ENCODE peak calls at places on chromosomes 11 and 22, in seven cellular contexts. V is body of pancreas, O is suprapubic skin, H is H54, G is heart left ventricle, T is GM12892, Y is thyroid gland. X is an unnamed sample.

GRCh38 chr22:30733081-30733680 is 38.5 kb downstream of the OSBP2 start:
- DNase-seq in G (no peak), H (no peak), V (no peak), T (no peak), O (no peak), Y (no peak), X (no peak)

GRCh38 chr11:119755351-119756071 is 26.5 kb upstream of the NECTIN1 start:
- DNase-seq in V (no peak), Y (no peak), T (no peak), H (no peak), G (no peak), O (no peak), X (no peak)

GRCh38 chr22:37566329-37566837 is 6.1 kb downstream of the CDC42EP1 start:
- DNase-seq in O (no peak), H (no peak), V (no peak), T (no peak), Y (no peak), G (no peak), X (no peak)

GRCh38 chr22:46044718-46045458 is 67.9 kb upstream of the WNT7B start:
- DNase-seq in T (no peak), O (peak), V (no peak), G (peak), Y (peak), H (no peak), X (no peak)

GRCh38 chr11:135027461-135027860 is 615.4 kb upstream of the B3GAT1 start:
- DNase-seq in G (no peak), Y (peak), O (no peak), H (no peak), V (peak), T (no peak), X (no peak)

GRCh38 chr11:120057595-120058581 is 80.0 kb downstream of the TRIM29 start:
- DNase-seq in T (no peak), H (peak), O (no peak), Y (no peak), G (no peak), V (no peak), X (peak)

GRCh38 chr11:64224891-64225607 is 937 bp downstream of the TRPT1 start:
- DNase-seq in V (no peak), G (no peak), T (no peak), O (no peak), Y (no peak), H (no peak), X (no peak)

GRCh38 chr11:96314326-96315050 is 28.5 kb downstream of the MAML2 start:
- DNase-seq in T (no peak), V (no peak), H (no peak), G (no peak), O (no peak), Y (no peak), X (peak)

GRCh38 chr22:47835726-47836125 is 1073.3 kb downstream of the TBC1D22A start:
- DNase-seq in Y (no peak), O (no peak), V (no peak), H (peak), T (no peak), G (no peak), X (no peak)

GRCh38 chr11:70481625-70482528 is 83.5 kb downstream of the CTTN start:
- DNase-seq in T (no peak), O (no peak), V (no peak), H (peak), Y (no peak), G (peak), X (no peak)

GRCh38 chr11:110455718-110456117 is 26.0 kb downstream of the FDX1 start:
- DNase-seq in T (no peak), O (no peak), V (no peak), G (no peak), H (no peak), Y (no peak), X (no peak)

DNA sequence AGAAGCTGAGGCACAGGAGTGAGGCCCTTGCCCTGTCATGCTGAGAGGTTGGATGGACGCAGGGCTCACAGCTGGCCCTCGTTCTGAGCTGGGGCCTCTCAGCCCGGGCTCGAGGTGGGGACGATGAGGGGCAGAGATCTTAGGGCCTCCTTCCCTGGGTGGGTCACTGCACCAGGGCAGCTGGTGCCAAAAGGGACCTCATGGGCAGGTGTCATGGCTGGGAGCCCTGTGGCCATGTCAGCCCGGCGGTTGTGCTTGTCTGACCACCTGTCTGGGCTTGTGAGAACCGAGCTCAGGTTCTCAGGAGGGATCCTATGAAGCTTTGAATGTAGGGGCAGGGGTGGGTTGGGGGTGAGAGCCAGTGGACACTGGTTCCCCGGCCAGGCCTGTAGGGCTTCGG is 1.8 kb upstream of the MUC6 start:
- DNase-seq in T (no peak), V (no peak), H (no peak), G (peak), O (no peak), Y (no peak), X (no peak)
- TF ChIP-seq POLR2A in T (no peak), V (no peak), H (no peak), G (no peak), O (no peak), Y (no peak), X (no peak)

GRCh38 chr22:41898645-41899044 is 16.2 kb downstream of the SHISA8 start:
- DNase-seq in V (no peak), G (no peak), H (no peak), O (no peak), T (no peak), Y (no peak), X (no peak)
- TF ChIP-seq POLR2A in V (no peak), G (no peak), H (no peak), O (no peak), T (no peak), Y (no peak), X (no peak)

DNA sequence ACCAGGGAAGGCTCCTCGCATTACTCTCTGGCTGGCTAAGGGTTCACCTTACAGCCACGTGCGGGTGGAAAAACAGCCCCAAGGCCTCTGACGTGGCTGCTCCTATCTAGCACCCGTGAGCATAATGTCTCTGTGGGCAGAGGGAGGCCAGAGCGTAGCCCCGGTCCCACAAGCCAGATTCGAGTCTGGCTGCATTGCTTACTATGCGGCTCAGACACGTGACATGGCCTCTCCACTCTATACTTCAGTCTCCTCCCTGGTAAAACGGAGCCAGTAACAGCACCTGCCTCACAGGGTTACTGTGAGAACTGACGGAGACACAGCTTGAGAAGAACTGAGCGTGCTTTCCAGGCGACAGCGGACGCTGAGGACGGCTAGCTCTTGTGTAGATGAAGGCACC is 105.8 kb upstream of the BID start:
- DNase-seq in O (no peak), G (no peak), Y (no peak), T (no peak), H (no peak), V (no peak), X (no peak)
- TF ChIP-seq POLR2A in O (no peak), G (no peak), Y (no peak), T (no peak), H (no peak), V (no peak), X (no peak)

GRCh38 chr11:65501005-65501529 is 2.2 kb downstream of the MALAT1 start:
- DNase-seq in H (no peak), V (no peak), G (no peak), O (no peak), Y (no peak), T (no peak), X (no peak)

GRCh38 chr11:65501530-65502273 is 2.9 kb downstream of the MALAT1 start:
- DNase-seq in O (no peak), V (no peak), H (no peak), Y (no peak), G (no peak), T (no peak), X (no peak)

GRCh38 chr11:65499713-65500261 is 942 bp downstream of the MALAT1 start:
- DNase-seq in G (no peak), T (no peak), H (no peak), V (no peak), O (no peak), Y (no peak), X (no peak)

GRCh38 chr11:65498977-65499712 is at the start of gene MALAT1:
- DNase-seq in Y (peak), H (no peak), O (peak), T (no peak), V (peak), G (peak), X (peak)

GRCh38 chr11:65500262-65501004 is 1.6 kb downstream of the MALAT1 start:
- DNase-seq in V (peak), O (no peak), H (no peak), T (no peak), G (no peak), Y (no peak), X (no peak)
- TF ChIP-seq POLR2A in V (peak), O (peak), H (peak), T (peak), G (peak), Y (peak), X (peak)

GRCh38 chr22:41598081-41598480 is 8.4 kb upstream of the PMM1 start:
- DNase-seq in O (no peak), G (peak), Y (no peak), H (peak), V (no peak), T (no peak), X (no peak)
- TF ChIP-seq POLR2A in O (no peak), G (no peak), Y (no peak), H (no peak), V (no peak), T (no peak), X (no peak)

GRCh38 chr11:68842427-68843051 is 823 bp upstream of the CPT1A start:
- DNase-seq in T (no peak), G (no peak), V (no peak), Y (no peak), H (no peak), O (no peak), X (no peak)

GRCh38 chr11:68843052-68843561 is 1.4 kb upstream of the CPT1A start:
- DNase-seq in G (no peak), H (peak), O (no peak), V (peak), T (no peak), Y (peak), X (no peak)

GRCh38 chr11:68844801-68845200 is 3.1 kb upstream of the CPT1A start:
- DNase-seq in H (no peak), G (no peak), V (no peak), O (no peak), T (no peak), Y (no peak), X (no peak)

GRCh38 chr11:68844376-68844775 is 2.7 kb upstream of the CPT1A start:
- DNase-seq in G (no peak), V (no peak), T (no peak), Y (no peak), O (no peak), H (no peak), X (no peak)

DNA sequence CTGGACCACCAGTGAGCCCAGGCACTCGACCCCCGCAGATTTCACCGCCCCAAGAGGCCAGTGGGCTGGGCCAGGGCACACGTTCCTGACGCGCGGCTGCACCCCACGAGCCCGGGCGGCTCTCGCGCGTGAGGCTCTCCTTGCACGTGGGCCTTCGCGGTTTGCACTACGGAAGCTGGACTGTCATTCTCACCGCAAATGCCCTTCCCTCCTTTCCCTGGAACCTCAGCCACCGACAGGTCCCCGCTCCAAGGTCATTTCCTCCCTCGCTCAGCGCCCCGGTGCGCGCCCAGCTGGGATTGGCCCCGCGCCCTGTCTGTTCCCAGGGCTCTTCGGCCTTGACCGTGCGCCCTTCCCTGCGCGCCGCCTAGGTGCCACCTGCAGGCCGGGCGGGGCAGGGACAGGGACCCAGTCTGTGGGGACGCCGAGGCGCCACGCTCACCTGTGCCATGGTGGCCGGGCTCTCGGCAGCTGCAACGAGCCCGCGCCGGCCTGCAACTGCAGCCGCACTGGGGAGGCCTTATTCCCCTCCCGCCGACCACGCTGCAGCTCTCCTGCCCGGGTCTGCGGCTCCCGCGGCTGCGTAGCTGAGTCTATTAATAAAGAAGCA is 2.1 kb upstream of the CPT1A start:
- DNase-seq in O (no peak), V (peak), H (peak), T (peak), G (peak), Y (peak), X (peak)
- TF ChIP-seq POLR2A in O (no peak), V (peak), H (no peak), T (no peak), G (no peak), Y (peak), X (no peak)

GRCh38 chr11:3854977-3855807 is at the start of gene STIM1:
- DNase-seq in V (peak), O (peak), H (peak), G (peak), Y (peak), T (peak), X (peak)
- TF ChIP-seq POLR2A in V (peak), O (peak), H (peak), G (no peak), Y (peak), T (no peak), X (peak)

GRCh38 chr22:40346178-40347064 is at the start of gene ADSL:
- DNase-seq in O (peak), G (peak), Y (peak), H (peak), V (peak), T (peak), X (peak)
- TF ChIP-seq POLR2A in O (no peak), G (no peak), Y (peak), H (peak), V (peak), T (peak), X (peak)

X was measured in breast epithelium.